ENCODE peak calls at places on chromosomes 16 and 17, in four cellular contexts. N, P, I and M are unnamed samples.

GRCh38 chr16:88639231-88640038 is 1.1 kb downstream of the IL17C start:
- DNase-seq in I (no peak), P (no peak), N (no peak), M (no peak)

GRCh38 chr16:83200005-83200779 is 573.4 kb downstream of the CDH13 start:
- DNase-seq in P (peak), I (no peak), N (no peak), M (no peak)

GRCh38 chr17:80413771-80414507 is 1.0 kb upstream of the ENDOV start:
- DNase-seq in P (no peak), N (no peak), I (no peak), M (no peak)

GRCh38 chr17:33976816-33977215 is 278.3 kb upstream of the CCL2 start:
- DNase-seq in P (no peak), I (no peak), N (no peak), M (no peak)

GRCh38 chr16:65119905-65120341 is 1.9 kb downstream of the CDH11 start:
- DNase-seq in P (peak), I (peak), N (no peak), M (no peak)

GRCh38 chr16:24834459-24835335 is 11.1 kb upstream of the SLC5A11 start:
- DNase-seq in P (peak), N (peak), I (peak), M (peak)

GRCh38 chr16:87951550-87952538 is 610 bp downstream of the BANP start:
- DNase-seq in I (peak), N (no peak), P (no peak), M (no peak)

GRCh38 chr17:13395346-13395745 is 206.4 kb downstream of the HS3ST3A1 start:
- DNase-seq in P (no peak), I (no peak), N (no peak), M (no peak)

GRCh38 chr16:57146735-57147134 is 39.1 kb downstream of the PSME3IP1 start:
- DNase-seq in N (peak), I (no peak), P (no peak), M (no peak)

GRCh38 chr16:57539072-57539796 is 2.9 kb upstream of the CCDC102A start:
- DNase-seq in I (no peak), N (no peak), P (no peak), M (no peak)

GRCh38 chr16:83912152-83912948 is 13.4 kb downstream of the MLYCD start:
- DNase-seq in I (no peak), P (no peak), N (no peak), M (no peak)

GRCh38 chr17:81866440-81867122 is 4.6 kb downstream of the ARHGDIA start:
- DNase-seq in I (no peak), N (no peak), P (no peak), M (no peak)

GRCh38 chr17:49707246-49707607 is 537 bp downstream of the SLC35B1 start:
- DNase-seq in I (peak), N (peak), P (no peak), M (no peak)

GRCh38 chr16:83185902-83186301 is 559.1 kb downstream of the CDH13 start:
- DNase-seq in I (no peak), P (no peak), N (no peak), M (no peak)

GRCh38 chr17:80738406-80738805 is 193.8 kb downstream of the RPTOR start:
- DNase-seq in P (no peak), I (no peak), N (no peak), M (no peak)

GRCh38 chr16:88941933-88942909 is 34.8 kb downstream of the CBFA2T3 start:
- DNase-seq in N (peak), P (no peak), I (no peak), M (peak)

GRCh38 chr16:54538241-54538640 is 251.7 kb upstream of the IRX3 start:
- DNase-seq in I (no peak), P (no peak), N (no peak), M (no peak)

GRCh38 chr16:1183235-1183907 is 30.5 kb downstream of the CACNA1H start:
- DNase-seq in P (peak), N (peak), I (peak), M (no peak)

GRCh38 chr17:80555266-80555665 is 10.6 kb downstream of the RPTOR start:
- DNase-seq in P (no peak), I (no peak), N (no peak), M (no peak)

GRCh38 chr16:84643677-84644076 is 4.6 kb upstream of the KLHL36 start:
- DNase-seq in I (no peak), N (no peak), P (no peak), M (no peak)

GRCh38 chr17:15103785-15104184 is 161.3 kb downstream of the PMP22 start:
- DNase-seq in P (no peak), N (no peak), I (no peak), M (no peak)

GRCh38 chr17:19987897-19988296 is 10.3 kb upstream of the AKAP10 start:
- DNase-seq in N (no peak), P (no peak), I (no peak), M (no peak)

GRCh38 chr17:82491533-82491932 is 28.0 kb upstream of the FOXK2 start:
- DNase-seq in I (no peak), N (no peak), P (no peak), M (no peak)

GRCh38 chr17:7132511-7133094 is 18.0 kb upstream of the ASGR2 start:
- DNase-seq in P (no peak), N (no peak), I (peak), M (no peak)

GRCh38 chr17:70621593-70621992 is 452.3 kb downstream of the KCNJ2 start:
- DNase-seq in P (peak), I (peak), N (no peak), M (no peak)

GRCh38 chr16:54165174-54165911 is 121.2 kb downstream of the IRX3 start:
- DNase-seq in N (no peak), I (no peak), P (no peak), M (no peak)

GRCh38 chr16:1678500-1679098 is 520 bp downstream of the JPT2 start:
- DNase-seq in P (peak), N (peak), I (peak), M (no peak)

GRCh38 chr16:502179-502943 is 25.2 kb upstream of the CAPN15 start:
- DNase-seq in I (no peak), P (no peak), N (no peak), M (no peak)

GRCh38 chr17:13503526-13503925 is 98.2 kb downstream of the HS3ST3A1 start:
- DNase-seq in I (no peak), P (no peak), N (no peak), M (no peak)

GRCh38 chr17:8629371-8630226 is 926 bp downstream of the MYH10 start:
- DNase-seq in I (peak), N (peak), P (no peak), M (no peak)

GRCh38 chr17:8630227-8630801 is at the start of gene MYH10:
- DNase-seq in I (no peak), N (no peak), P (no peak), M (no peak)

GRCh38 chr17:8631554-8631877 is 991 bp upstream of the MYH10 start:
- DNase-seq in N (no peak), I (no peak), P (peak), M (peak)

GRCh38 chr17:8632087-8632486 is 1.6 kb upstream of the MYH10 start:
- DNase-seq in N (no peak), P (no peak), I (peak), M (no peak)

DNA sequence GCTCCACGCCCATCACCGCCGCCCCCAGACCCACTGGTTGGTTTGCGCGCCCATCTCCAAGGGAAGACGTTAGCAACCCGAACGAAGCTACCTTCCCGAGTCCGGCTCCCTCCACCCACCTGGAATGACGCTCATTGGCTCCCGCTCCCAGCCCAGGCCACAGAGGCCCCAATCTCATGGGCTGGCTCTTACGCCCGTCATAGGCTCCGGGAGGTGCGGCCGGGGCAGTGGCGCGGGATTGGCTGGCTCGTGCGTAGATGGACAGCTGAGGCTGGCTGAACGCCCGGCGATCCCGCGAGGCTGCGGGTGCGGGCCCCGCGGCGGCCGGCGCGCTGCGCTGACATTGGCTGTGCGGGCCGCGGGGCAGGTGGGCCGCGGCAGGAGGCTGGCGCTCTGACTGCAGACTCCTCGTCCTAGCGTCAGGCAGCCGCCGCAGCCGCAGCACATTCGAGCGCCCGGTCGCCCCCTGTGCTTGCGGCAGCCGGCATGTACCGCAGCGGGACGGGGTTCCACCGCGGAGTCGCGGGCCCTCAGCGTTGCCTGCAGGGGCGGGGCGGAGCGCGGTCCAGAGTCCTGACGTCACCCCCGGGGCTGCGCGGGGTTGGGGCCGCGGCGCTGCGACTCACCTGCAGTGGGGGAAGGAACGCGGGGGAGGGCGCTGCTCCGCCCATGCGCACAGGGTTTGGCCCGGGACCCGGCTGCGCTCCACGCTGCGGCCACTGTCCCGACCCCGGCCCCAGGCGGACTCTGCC is 453 bp upstream of the MYH10 start:
- DNase-seq in I (peak), P (peak), N (peak), M (peak)
- TF ChIP-seq CTCF in I (no peak), P (no peak), N (peak), M (no peak)

DNA sequence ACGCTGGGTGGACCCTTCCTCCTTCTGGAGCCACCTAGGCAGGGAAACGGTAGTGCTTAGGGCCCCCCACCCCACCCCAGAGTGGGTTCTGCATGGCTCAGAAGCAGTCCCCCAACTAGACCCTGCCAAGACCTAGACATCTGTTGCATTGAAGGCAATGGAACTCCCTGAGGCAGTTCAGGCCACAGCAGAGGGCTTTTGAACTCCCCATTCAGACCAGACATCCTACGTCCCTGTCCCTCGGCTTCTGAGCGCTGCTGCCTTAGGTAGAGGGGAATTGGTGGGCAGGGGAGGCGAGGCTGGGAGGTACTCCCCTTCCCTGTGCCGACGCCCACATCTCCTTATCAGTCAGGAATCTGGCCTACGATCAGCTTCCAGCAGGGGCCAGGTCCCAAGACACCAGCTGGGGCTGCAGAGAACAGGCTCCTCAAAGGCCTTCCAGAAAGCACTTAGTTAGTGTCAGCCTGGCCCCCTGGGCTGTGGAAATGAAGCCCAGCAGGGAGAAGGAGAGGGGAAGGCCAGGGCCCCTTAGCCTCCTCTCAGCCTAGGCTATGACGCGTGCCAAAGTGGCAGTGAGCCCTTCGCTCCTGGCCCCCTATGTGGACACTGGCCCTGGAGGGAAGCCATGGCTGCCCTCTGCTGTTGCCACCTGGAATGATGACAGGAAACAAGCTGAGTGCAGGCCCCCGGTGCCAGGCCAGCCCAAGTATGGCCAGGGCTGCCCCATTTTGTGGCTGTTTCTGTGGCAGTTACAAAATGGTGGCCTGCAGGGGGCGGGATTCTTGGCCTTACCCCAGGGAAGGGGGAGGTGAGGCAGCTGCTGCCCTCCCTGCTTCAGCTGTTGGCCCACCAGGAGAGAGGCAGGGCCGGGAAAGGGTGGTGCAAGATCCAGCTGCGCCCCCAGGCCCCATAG is 11.1 kb downstream of the TBX4 start:
- DNase-seq in I (no peak), P (no peak), N (no peak), M (no peak)
- H3K4me2 ChIP-seq in I (no peak), P (no peak), N (no peak), M (no peak)

GRCh38 chr17:65532491-65532890 is 29.0 kb downstream of the AXIN2 start:
- DNase-seq in P (no peak), I (no peak), N (no peak), M (no peak)

GRCh38 chr17:65530158-65530984 is 31.1 kb downstream of the AXIN2 start:
- DNase-seq in N (no peak), I (no peak), P (no peak), M (no peak)

GRCh38 chr17:65533056-65533745 is 28.2 kb downstream of the AXIN2 start:
- DNase-seq in N (no peak), P (no peak), I (no peak), M (no peak)

GRCh38 chr17:65530985-65531507 is 30.4 kb downstream of the AXIN2 start:
- DNase-seq in P (peak), N (no peak), I (no peak), M (no peak)

DNA sequence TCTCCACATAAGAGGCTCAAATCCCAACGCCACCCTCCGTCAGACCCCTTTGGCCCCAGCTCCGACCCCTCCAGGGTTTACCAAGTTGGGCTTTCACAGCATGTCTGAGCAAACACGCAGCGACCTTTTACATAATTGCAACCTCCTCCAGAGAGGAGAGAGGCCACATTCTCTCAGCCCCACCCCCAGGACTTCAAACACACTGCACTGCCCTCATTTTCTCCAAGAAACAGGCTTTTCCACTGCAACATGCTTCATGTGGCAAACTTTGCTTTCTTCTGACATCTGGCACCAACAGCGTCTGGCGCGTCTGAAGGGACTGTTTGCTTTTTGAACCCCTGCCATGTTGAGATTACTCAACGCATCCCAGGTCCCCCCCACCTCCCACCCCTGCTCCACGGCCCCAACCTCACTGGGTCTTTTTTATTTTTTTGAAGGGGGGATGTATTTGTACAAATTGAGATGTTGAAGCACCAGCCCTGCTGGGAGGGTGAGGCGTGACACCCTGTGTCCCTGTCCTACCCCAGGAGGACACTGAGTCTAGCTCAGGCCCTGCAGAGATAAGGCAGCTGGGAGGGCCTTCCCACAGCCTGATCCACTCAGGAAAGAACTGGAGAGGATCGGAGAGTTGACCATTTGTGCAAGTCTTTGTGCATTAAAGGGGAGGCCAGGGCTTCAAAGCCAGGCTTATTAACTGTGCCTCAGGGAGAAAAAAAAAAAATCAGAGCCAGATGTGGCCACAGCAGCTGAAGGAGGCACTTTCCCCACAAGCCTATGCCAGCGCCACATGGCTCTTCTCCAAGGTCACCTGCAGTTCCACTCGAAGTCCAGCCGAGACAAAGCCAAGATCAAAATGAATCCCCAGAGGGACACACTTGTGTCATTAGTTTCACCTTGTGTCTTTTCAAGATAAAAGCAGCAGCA is 29.7 kb downstream of the AXIN2 start:
- DNase-seq in P (peak), I (no peak), N (peak), M (no peak)
- TF ChIP-seq CTCF in P (peak), I (no peak), N (no peak), M (peak)

GRCh38 chr17:39926588-39927100 is 757 bp downstream of the ORMDL3 start:
- DNase-seq in I (peak), N (peak), P (no peak), M (no peak)
- H3K4me2 ChIP-seq in I (peak), N (peak), P (peak), M (peak)

GRCh38 chr17:1888741-1889140 is 58.9 kb downstream of the RPA1 start:
- DNase-seq in I (no peak), P (no peak), N (no peak), M (no peak)

GRCh38 chr17:1878419-1879121 is 48.8 kb downstream of the RPA1 start:
- DNase-seq in N (no peak), P (no peak), I (peak), M (no peak)

GRCh38 chr17:1883536-1883935 is 53.7 kb downstream of the RPA1 start:
- DNase-seq in P (no peak), I (no peak), N (no peak), M (no peak)

GRCh38 chr17:1880851-1881630 is 51.2 kb downstream of the RPA1 start:
- DNase-seq in P (peak), I (no peak), N (no peak), M (no peak)

DNA sequence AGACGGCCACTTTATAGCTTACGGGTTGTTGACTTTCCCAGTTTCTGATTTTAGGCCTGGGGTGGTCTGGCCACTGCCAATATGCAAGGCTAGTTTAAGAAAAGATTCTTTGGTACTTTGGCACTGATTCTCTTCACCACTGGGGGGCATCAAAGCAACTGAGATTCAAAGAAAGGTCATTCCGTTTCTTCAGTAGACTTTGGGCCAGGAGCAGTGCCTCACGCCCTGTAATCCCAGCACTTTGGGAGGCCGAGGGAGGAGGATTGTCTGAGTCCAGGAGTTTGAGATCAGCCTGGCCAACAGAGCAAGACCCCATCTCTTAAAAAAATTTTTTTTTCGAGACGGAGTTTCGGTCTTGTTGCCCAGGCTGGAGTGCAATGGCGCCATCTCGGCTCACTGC is 53.0 kb downstream of the RPA1 start:
- DNase-seq in P (peak), I (peak), N (peak), M (no peak)
- TF ChIP-seq CTCF in P (peak), I (peak), N (peak), M (peak)

GRCh38 chr16:75482434-75483205 is 12.6 kb downstream of the CHST6 start:
- DNase-seq in N (no peak), I (no peak), P (no peak), M (no peak)
- H3K4me2 ChIP-seq in N (no peak), I (no peak), P (no peak), M (peak)

DNA sequence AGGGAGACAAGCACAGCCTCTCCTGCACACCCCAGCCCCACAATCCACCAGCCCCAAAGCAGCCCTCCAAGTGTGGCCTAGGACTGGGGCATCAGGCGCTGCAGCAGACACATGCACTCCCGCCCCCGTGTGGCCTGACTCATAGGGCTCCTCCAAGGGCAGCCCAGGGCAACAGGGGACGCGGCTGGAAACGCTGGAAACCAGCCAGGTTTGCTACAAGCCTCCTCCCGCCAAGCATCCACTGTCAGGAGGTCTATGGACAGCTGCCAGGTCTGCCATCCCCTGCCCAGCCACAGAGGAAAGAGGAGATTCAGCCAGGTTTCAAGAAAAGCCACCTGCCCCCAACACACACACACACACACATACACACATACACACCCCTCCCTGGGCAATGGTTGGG is 25.8 kb downstream of the SRCIN1 start:
- DNase-seq in N (peak), P (peak), I (no peak), M (no peak)
- TF ChIP-seq CTCF in N (peak), P (peak), I (no peak), M (peak)

GRCh38 chr17:29292992-29293889 is 707 bp downstream of the NUFIP2 start:
- DNase-seq in I (peak), N (peak), P (peak), M (no peak)
- H3K4me2 ChIP-seq in I (peak), N (peak), P (peak), M (peak)